ENCODE peak calls at places on chromosomes 11 and 22, in seven cellular contexts. One of them, this sample, is unnamed. For H3K9me3, the result is how much of the 10 kb centered on the place peaks cover.

GRCh38 chr11:71269603-71270511 is 17.5 kb upstream of the SHANK2 start:
- DNase-seq in PC-3: no peak
- DNase-seq in IMR-90: no peak
- DNase-seq in A549: no peak
- DNase-seq in Panc1: no peak
- DNase-seq in CD4-positive, alpha-beta T cell: no peak
- DNase-seq in ovary: no peak
- DNase-seq in this sample: no peak

GRCh38 chr22:43428005-43428485 is 16.2 kb downstream of the MPPED1 start:
- DNase-seq in IMR-90: no peak
- DNase-seq in Panc1: no peak
- DNase-seq in PC-3: no peak
- DNase-seq in ovary: no peak
- DNase-seq in A549: no peak
- DNase-seq in CD4-positive, alpha-beta T cell: no peak
- DNase-seq in this sample: no peak

GRCh38 chr22:44574057-44574456 is 76.0 kb upstream of the RTL6 start:
- DNase-seq in A549: peak
- DNase-seq in PC-3: peak
- DNase-seq in CD4-positive, alpha-beta T cell: no peak
- DNase-seq in Panc1: peak
- DNase-seq in ovary: peak
- DNase-seq in IMR-90: peak
- DNase-seq in this sample: no peak

GRCh38 chr22:48856308-48856615 is 971.4 kb downstream of the BRD1 start:
- DNase-seq in IMR-90: no peak
- DNase-seq in Panc1: no peak
- DNase-seq in CD4-positive, alpha-beta T cell: no peak
- DNase-seq in PC-3: no peak
- DNase-seq in A549: no peak
- DNase-seq in ovary: no peak
- DNase-seq in this sample: no peak

GRCh38 chr11:75463106-75463774 is 30.2 kb upstream of the KLHL35 start:
- DNase-seq in Panc1: no peak
- DNase-seq in PC-3: no peak
- DNase-seq in IMR-90: no peak
- DNase-seq in A549: no peak
- DNase-seq in CD4-positive, alpha-beta T cell: no peak
- DNase-seq in ovary: no peak
- DNase-seq in this sample: no peak

GRCh38 chr11:14203392-14203791 is 155.6 kb downstream of the RRAS2 start:
- DNase-seq in IMR-90: no peak
- DNase-seq in PC-3: no peak
- DNase-seq in Panc1: no peak
- DNase-seq in ovary: no peak
- DNase-seq in A549: no peak
- DNase-seq in CD4-positive, alpha-beta T cell: no peak
- DNase-seq in this sample: no peak

GRCh38 chr11:61378713-61379313 is 13.6 kb upstream of the TMEM216 start:
- DNase-seq in PC-3: peak
- DNase-seq in IMR-90: peak
- DNase-seq in A549: peak
- DNase-seq in Panc1: no peak
- DNase-seq in CD4-positive, alpha-beta T cell: no peak
- DNase-seq in ovary: no peak
- DNase-seq in this sample: peak

GRCh38 chr11:87368876-87369480 is 331.2 kb downstream of the TMEM135 start:
- DNase-seq in ovary: no peak
- DNase-seq in Panc1: no peak
- DNase-seq in CD4-positive, alpha-beta T cell: no peak
- DNase-seq in A549: no peak
- DNase-seq in PC-3: peak
- DNase-seq in IMR-90: no peak
- DNase-seq in this sample: no peak

GRCh38 chr11:33935466-33935865 is 43.6 kb upstream of the LMO2 start:
- DNase-seq in Panc1: no peak
- DNase-seq in A549: no peak
- DNase-seq in IMR-90: no peak
- DNase-seq in PC-3: no peak
- DNase-seq in CD4-positive, alpha-beta T cell: no peak
- DNase-seq in ovary: no peak
- DNase-seq in this sample: no peak

GRCh38 chr22:19879248-19879575 is 24.5 kb upstream of the GNB1L start:
- DNase-seq in ovary: peak
- DNase-seq in Panc1: no peak
- DNase-seq in A549: no peak
- DNase-seq in IMR-90: no peak
- DNase-seq in PC-3: no peak
- DNase-seq in CD4-positive, alpha-beta T cell: no peak
- DNase-seq in this sample: no peak

GRCh38 chr11:107331728-107332127 is 125.9 kb downstream of the CWF19L2 start:
- DNase-seq in PC-3: no peak
- DNase-seq in Panc1: no peak
- DNase-seq in IMR-90: no peak
- DNase-seq in ovary: no peak
- DNase-seq in CD4-positive, alpha-beta T cell: no peak
- DNase-seq in A549: no peak
- DNase-seq in this sample: no peak

GRCh38 chr22:36616682-36617081 is 86.9 kb downstream of the CACNG2 start:
- DNase-seq in CD4-positive, alpha-beta T cell: no peak
- DNase-seq in PC-3: no peak
- DNase-seq in IMR-90: no peak
- DNase-seq in Panc1: no peak
- DNase-seq in A549: no peak
- DNase-seq in ovary: no peak
- DNase-seq in this sample: no peak

GRCh38 chr11:40514124-40514523 is 945.3 kb downstream of the LRRC4C start:
- DNase-seq in A549: no peak
- DNase-seq in IMR-90: no peak
- DNase-seq in PC-3: peak
- DNase-seq in ovary: no peak
- DNase-seq in CD4-positive, alpha-beta T cell: no peak
- DNase-seq in Panc1: no peak
- DNase-seq in this sample: no peak

GRCh38 chr11:115085461-115086220 is 407.3 kb downstream of the NXPE2 start:
- DNase-seq in CD4-positive, alpha-beta T cell: no peak
- DNase-seq in ovary: no peak
- DNase-seq in PC-3: no peak
- DNase-seq in Panc1: no peak
- DNase-seq in IMR-90: no peak
- DNase-seq in A549: no peak
- DNase-seq in this sample: no peak

GRCh38 chr22:20464096-20464614 is 26.5 kb upstream of the SCARF2 start:
- DNase-seq in A549: no peak
- DNase-seq in CD4-positive, alpha-beta T cell: peak
- DNase-seq in IMR-90: no peak
- DNase-seq in Panc1: no peak
- DNase-seq in ovary: no peak
- DNase-seq in PC-3: no peak
- DNase-seq in this sample: no peak

GRCh38 chr11:44893250-44894216 is 57.1 kb downstream of the TP53I11 start:
- DNase-seq in Panc1: no peak
- DNase-seq in ovary: peak
- DNase-seq in CD4-positive, alpha-beta T cell: no peak
- DNase-seq in A549: no peak
- DNase-seq in PC-3: no peak
- DNase-seq in IMR-90: no peak
- DNase-seq in this sample: no peak

GRCh38 chr11:9077164-9077563 is 14.2 kb downstream of the SCUBE2 start:
- DNase-seq in IMR-90: no peak
- DNase-seq in CD4-positive, alpha-beta T cell: no peak
- DNase-seq in A549: no peak
- DNase-seq in PC-3: no peak
- DNase-seq in ovary: no peak
- DNase-seq in Panc1: no peak
- DNase-seq in this sample: no peak

GRCh38 chr11:61125310-61125684 is 23.0 kb downstream of the CD5 start:
- DNase-seq in PC-3: no peak
- DNase-seq in A549: no peak
- DNase-seq in IMR-90: no peak
- DNase-seq in CD4-positive, alpha-beta T cell: no peak
- DNase-seq in Panc1: no peak
- DNase-seq in ovary: no peak
- DNase-seq in this sample: no peak

DNA sequence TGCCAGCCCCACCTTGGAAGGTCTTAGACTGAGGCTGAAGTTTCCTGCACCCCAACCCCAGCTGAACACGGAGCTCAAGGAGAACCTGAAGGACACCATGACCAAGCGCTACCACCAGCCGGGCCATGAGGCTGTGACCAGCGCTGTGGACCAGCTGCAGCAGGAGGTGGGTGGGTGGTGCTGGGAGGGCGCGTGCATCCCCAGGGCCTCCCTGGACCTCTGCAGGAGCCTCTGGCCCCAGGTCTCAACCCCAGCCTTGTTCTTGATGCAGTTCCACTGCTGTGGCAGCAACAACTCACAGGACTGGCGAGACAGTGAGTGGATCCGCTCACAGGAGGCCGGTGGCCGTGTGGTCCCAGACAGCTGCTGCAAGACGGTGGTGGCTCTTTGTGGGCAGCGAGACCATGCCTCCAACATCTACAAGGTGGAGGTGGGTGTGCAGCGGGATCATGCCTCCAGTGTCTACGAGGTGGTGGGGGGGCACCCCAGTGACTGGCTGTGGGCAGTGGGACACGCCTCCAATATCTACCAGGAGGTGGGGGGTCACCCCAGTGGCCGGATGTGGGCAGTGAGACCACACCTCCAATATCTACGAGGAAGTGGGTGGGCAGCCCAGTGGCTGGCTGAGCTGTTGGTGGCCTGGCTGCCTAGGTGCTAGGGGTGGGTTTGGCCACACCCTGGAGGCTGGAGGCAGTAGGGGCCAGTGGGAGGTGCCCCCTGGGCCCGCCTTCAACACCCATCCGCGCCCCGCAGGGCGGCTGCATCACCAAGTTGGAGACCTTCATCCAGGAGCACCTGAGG is 4.6 kb downstream of the CD151 start:
- DNase-seq in Panc1: no peak
- DNase-seq in ovary: no peak
- DNase-seq in PC-3: no peak
- DNase-seq in CD4-positive, alpha-beta T cell: no peak
- DNase-seq in IMR-90: no peak
- DNase-seq in A549: no peak
- DNase-seq in this sample: no peak
- H3K27ac ChIP-seq in Panc1: peak
- H3K27ac ChIP-seq in ovary: no peak
- H3K27ac ChIP-seq in PC-3: no peak
- H3K27ac ChIP-seq in CD4-positive, alpha-beta T cell: no peak
- H3K27ac ChIP-seq in IMR-90: no peak
- H3K27ac ChIP-seq in A549: peak
- H3K27ac ChIP-seq in this sample: no peak

DNA sequence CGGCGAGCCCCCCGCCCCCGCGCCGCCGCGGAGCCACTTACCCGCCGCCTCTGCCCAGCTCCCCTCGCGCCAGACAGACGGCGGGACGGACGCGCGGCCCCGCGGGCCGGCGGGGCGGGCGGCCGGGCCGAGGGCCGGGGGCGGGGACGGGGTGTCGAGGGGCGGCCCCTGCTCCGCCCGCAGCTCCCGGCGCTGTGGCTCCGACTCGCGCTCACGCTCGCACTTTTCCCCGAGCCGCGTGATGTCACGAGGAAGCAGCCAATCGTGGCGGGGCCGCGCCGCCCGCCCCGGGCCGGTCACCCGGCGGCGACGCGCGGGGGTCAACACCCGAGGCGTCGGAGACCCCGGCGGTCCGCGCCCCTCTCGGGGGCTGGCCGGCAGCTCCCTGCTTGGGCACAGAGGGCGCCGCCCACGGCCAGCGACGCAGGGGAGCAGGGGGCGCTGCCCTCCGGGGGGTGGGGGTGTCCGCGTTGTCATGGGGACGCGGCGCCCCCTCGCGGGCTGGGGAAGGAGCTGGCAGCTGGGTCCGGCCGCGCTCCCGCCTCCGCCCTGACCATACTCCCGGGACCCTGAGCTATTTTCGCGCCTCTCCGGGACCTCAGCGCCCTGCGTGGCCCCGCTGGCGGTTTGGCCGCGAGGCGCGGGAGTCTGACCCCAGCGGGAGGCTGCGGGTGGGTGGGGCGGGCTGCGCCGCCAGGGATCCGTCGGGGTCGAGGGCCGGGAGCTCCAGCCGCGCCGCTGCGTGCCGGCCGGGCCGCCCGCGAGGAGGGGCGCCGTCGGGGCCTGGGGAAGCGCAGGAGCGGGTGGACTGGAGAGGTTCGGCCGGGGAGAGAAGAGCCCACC is at the start of gene CHRM4:
- DNase-seq in Panc1: no peak
- DNase-seq in IMR-90: peak
- DNase-seq in CD4-positive, alpha-beta T cell: no peak
- DNase-seq in PC-3: no peak
- DNase-seq in ovary: peak
- DNase-seq in A549: peak
- DNase-seq in this sample: no peak
- TF ChIP-seq CTCF in Panc1: peak
- TF ChIP-seq CTCF in IMR-90: peak
- TF ChIP-seq CTCF in CD4-positive, alpha-beta T cell: no peak
- TF ChIP-seq CTCF in PC-3: peak
- TF ChIP-seq CTCF in ovary: no peak
- TF ChIP-seq CTCF in A549: peak
- TF ChIP-seq CTCF in this sample: peak

DNA sequence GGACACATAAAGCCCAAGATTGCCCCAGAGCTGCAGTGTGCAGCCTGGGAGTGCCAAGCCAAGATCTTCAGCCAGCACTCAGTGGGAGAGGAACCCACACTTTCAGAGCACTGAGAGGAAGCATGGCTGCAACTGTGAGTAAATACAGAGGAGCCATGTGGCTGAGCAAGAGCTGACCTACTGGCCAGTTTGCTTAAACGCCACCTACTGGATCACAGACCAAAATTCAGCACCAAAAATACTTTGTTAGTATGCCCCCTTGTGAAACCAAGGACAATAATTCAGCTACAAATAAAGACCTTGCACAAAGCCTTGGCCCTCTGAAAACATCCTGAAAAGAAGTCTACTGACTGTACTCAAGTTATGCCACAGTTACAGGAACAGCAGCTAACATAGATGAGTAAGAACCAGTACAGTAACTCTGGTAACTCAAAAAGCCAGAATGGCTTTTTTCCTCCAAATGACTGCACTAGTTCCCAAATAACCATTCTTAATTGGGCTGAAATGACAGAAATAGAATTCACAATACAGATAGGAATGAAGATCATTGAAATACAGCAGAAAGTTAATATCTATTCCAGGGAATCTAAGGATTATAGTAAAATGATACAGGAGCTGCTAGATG is 10.1 kb upstream of the OR4A15 start:
- DNase-seq in Panc1: no peak
- DNase-seq in PC-3: peak
- DNase-seq in IMR-90: no peak
- DNase-seq in CD4-positive, alpha-beta T cell: no peak
- DNase-seq in ovary: no peak
- DNase-seq in A549: no peak
- DNase-seq in this sample: no peak
- H3K9me3 ChIP-seq in Panc1: under half
- H3K9me3 ChIP-seq in PC-3: under half
- H3K9me3 ChIP-seq in IMR-90: under half
- H3K9me3 ChIP-seq in CD4-positive, alpha-beta T cell: under half
- H3K9me3 ChIP-seq in ovary: under half
- H3K9me3 ChIP-seq in A549: under half
- H3K9me3 ChIP-seq in this sample: under half

GRCh38 chr11:342328-342727 is 21.7 kb upstream of the IFITM3 start:
- DNase-seq in A549: no peak
- DNase-seq in ovary: peak
- DNase-seq in Panc1: no peak
- DNase-seq in IMR-90: no peak
- DNase-seq in CD4-positive, alpha-beta T cell: no peak
- DNase-seq in PC-3: no peak
- DNase-seq in this sample: no peak
- H3K27ac ChIP-seq in A549: no peak
- H3K27ac ChIP-seq in ovary: no peak
- H3K27ac ChIP-seq in Panc1: no peak
- H3K27ac ChIP-seq in IMR-90: no peak
- H3K27ac ChIP-seq in CD4-positive, alpha-beta T cell: no peak
- H3K27ac ChIP-seq in PC-3: no peak
- H3K27ac ChIP-seq in this sample: no peak

This sample was measured in AG04450.